ENCODE peak calls at places on chromosome 10, in five cellular contexts. K is neural crest cell, E is AG04449, P is right atrium auricular region, N is lower lobe of right lung. Y is an unnamed sample.

GRCh38 chr10:121788717-121789116 is 139.1 kb downstream of the ATE1 start:
- DNase-seq in K (no peak), E (no peak), P (no peak), N (no peak), Y (no peak)

GRCh38 chr10:2387261-2387660 is 649.9 kb upstream of the ADARB2 start:
- DNase-seq in K (no peak), E (no peak), P (no peak), N (no peak), Y (no peak)

GRCh38 chr10:73717564-73717963 is 19.7 kb upstream of the AGAP5 start:
- DNase-seq in K (no peak), E (no peak), P (no peak), N (no peak), Y (no peak)

GRCh38 chr10:76055963-76056362 is 624.5 kb downstream of the LRMDA start:
- DNase-seq in K (no peak), E (no peak), P (no peak), N (no peak), Y (no peak)

GRCh38 chr10:6055929-6056328 is 6.2 kb downstream of the IL2RA start:
- DNase-seq in K (no peak), E (no peak), P (no peak), N (no peak), Y (no peak)

GRCh38 chr10:46016190-46016589 is 14.2 kb downstream of the NCOA4 start:
- DNase-seq in K (no peak), E (no peak), P (no peak), N (no peak), Y (no peak)

GRCh38 chr10:16594106-16594505 is 72.4 kb upstream of the C1QL3 start:
- DNase-seq in K (no peak), E (no peak), P (no peak), N (no peak), Y (no peak)

GRCh38 chr10:72889391-72889831 is 4.1 kb upstream of the OIT3 start:
- DNase-seq in K (no peak), E (no peak), P (no peak), N (no peak), Y (no peak)

GRCh38 chr10:119441151-119441821 is 101.2 kb downstream of the RGS10 start:
- DNase-seq in K (no peak), E (peak), P (peak), N (peak), Y (no peak)
- TF ChIP-seq CTCF in K (no peak), E (no peak), P (no peak), N (no peak), Y (no peak)

GRCh38 chr10:81838950-81839349 is 36.0 kb upstream of the NRG3 start:
- DNase-seq in K (peak), E (no peak), P (no peak), N (no peak), Y (no peak)
- TF ChIP-seq CTCF in K (peak), E (no peak), P (no peak), N (no peak), Y (peak)

GRCh38 chr10:118823256-118823907 is 68.6 kb upstream of the CACUL1 start:
- DNase-seq in K (no peak), E (no peak), P (no peak), N (no peak), Y (no peak)

GRCh38 chr10:118832242-118832651 is 77.5 kb upstream of the CACUL1 start:
- DNase-seq in K (no peak), E (no peak), P (peak), N (peak), Y (no peak)

DNA sequence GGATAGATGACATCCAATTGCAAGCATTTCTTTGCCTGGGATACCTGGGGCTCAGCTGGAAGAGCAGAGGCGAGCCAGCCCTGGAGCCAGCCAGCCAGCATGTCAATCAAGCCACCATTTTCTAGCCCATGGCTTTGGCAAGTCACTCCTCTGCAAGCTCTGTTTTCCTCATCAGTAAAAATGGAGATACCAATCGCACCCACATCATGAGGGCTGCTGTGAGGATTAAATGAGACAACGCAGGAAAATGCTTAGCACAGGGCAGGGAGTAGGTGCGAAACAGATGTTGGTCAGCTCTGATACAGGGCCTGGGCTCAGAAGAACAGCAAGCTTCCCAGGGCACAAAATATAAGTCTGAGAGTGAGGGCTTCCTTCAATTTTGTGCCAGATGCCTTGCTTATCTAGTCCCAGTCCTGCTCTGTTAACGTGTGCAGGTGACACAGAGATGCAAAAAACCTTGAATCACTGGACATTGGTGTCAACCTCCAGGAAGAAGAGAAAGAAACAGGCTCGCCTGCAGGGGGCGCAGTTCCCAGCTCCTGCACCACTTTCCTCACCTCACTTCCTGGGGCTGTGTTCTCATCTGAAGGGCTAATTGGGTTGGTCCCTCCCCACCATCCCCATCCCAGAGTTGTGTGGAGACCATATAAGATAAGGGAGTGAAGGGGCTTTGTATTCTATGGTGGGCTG is 72.8 kb upstream of the CACUL1 start:
- DNase-seq in K (no peak), E (no peak), P (no peak), N (no peak), Y (no peak)
- TF ChIP-seq CTCF in K (peak), E (no peak), P (no peak), N (peak), Y (peak)

GRCh38 chr10:78523453-78523852 is 489.8 kb downstream of the RPS24 start:
- DNase-seq in K (no peak), E (no peak), P (no peak), N (no peak), Y (peak)

GRCh38 chr10:78524941-78525340 is 491.3 kb downstream of the RPS24 start:
- DNase-seq in K (no peak), E (no peak), P (peak), N (no peak), Y (no peak)

GRCh38 chr10:78518224-78518623 is 484.6 kb downstream of the RPS24 start:
- DNase-seq in K (no peak), E (no peak), P (no peak), N (no peak), Y (no peak)

GRCh38 chr10:78524342-78524741 is 490.7 kb downstream of the RPS24 start:
- DNase-seq in K (no peak), E (no peak), P (no peak), N (no peak), Y (no peak)

GRCh38 chr10:78520737-78521430 is 487.2 kb downstream of the RPS24 start:
- DNase-seq in K (no peak), E (no peak), P (no peak), N (no peak), Y (peak)
- TF ChIP-seq CTCF in K (peak), E (peak), P (peak), N (no peak), Y (peak)

GRCh38 chr10:13047529-13048206 is 46.2 kb upstream of the CCDC3 start:
- DNase-seq in K (no peak), E (no peak), P (no peak), N (no peak), Y (no peak)

GRCh38 chr10:13049774-13050420 is 48.4 kb upstream of the CCDC3 start:
- DNase-seq in K (no peak), E (no peak), P (no peak), N (no peak), Y (no peak)

GRCh38 chr10:13046861-13047528 is 45.5 kb upstream of the CCDC3 start:
- DNase-seq in K (no peak), E (no peak), P (no peak), N (no peak), Y (no peak)

GRCh38 chr10:13051126-13051694 is 48.8 kb upstream of the OPTN start:
- DNase-seq in K (no peak), E (no peak), P (no peak), N (no peak), Y (no peak)

DNA sequence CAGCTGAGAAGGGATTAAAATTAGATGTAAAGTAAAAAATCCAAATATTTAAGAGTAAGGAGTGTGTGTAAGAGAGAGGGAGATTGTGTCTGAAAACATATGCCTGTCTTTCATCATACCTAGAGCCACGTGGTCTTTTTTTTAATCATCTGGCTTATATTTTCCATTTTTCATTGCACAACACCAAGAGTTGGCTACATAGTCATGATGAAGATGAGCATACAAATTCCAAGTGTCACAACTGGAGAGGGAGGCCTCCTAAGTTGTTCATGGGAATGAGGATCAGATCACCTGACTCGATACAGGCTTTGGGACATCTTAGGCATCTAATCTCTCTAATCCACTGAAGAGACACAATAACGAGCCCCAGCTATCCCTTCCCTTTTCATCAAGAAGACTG is 47.2 kb upstream of the CCDC3 start:
- DNase-seq in K (no peak), E (no peak), P (no peak), N (no peak), Y (no peak)
- TF ChIP-seq CTCF in K (no peak), E (no peak), P (no peak), N (no peak), Y (no peak)

GRCh38 chr10:118106426-118106825 is 59.7 kb upstream of the RAB11FIP2 start:
- DNase-seq in K (no peak), E (no peak), P (no peak), N (no peak), Y (no peak)
- TF ChIP-seq CTCF in K (peak), E (peak), P (peak), N (peak), Y (peak)